ENCODE peak calls at places on chromosome 16, in nine cellular contexts. One of them, this sample, is unnamed.

GRCh38 chr16:64615647-64616280 is 506.1 kb downstream of the CDH11 start:
- DNase-seq in astrocyte of the spinal cord: peak; percentile 44
- DNase-seq in mucosa of descending colon: no peak
- DNase-seq in Calu3: no peak
- DNase-seq in heart right ventricle: no peak
- DNase-seq in right atrium auricular region: no peak
- DNase-seq in astrocyte of the cerebellum: no peak
- DNase-seq in AG04450: no peak
- DNase-seq in nephron progenitor cell: peak; percentile 41
- DNase-seq in this sample: no peak

GRCh38 chr16:70482624-70483023 is 28.2 kb downstream of the FCSK start:
- DNase-seq in astrocyte of the spinal cord: no peak
- DNase-seq in mucosa of descending colon: no peak
- DNase-seq in Calu3: no peak
- DNase-seq in heart right ventricle: no peak
- DNase-seq in right atrium auricular region: no peak
- DNase-seq in astrocyte of the cerebellum: no peak
- DNase-seq in AG04450: no peak
- DNase-seq in nephron progenitor cell: no peak
- DNase-seq in this sample: no peak

GRCh38 chr16:50740747-50741146 is 1.1 kb upstream of the CYLD start:
- DNase-seq in astrocyte of the spinal cord: no peak
- DNase-seq in mucosa of descending colon: no peak
- DNase-seq in Calu3: no peak
- DNase-seq in heart right ventricle: no peak
- DNase-seq in right atrium auricular region: no peak
- DNase-seq in astrocyte of the cerebellum: no peak
- DNase-seq in AG04450: no peak
- DNase-seq in nephron progenitor cell: no peak
- DNase-seq in this sample: peak; percentile 30

GRCh38 chr16:51003850-51004566 is 147.1 kb downstream of the SALL1 start:
- DNase-seq in astrocyte of the spinal cord: no peak
- DNase-seq in mucosa of descending colon: no peak
- DNase-seq in Calu3: no peak
- DNase-seq in heart right ventricle: no peak
- DNase-seq in right atrium auricular region: no peak
- DNase-seq in astrocyte of the cerebellum: no peak
- DNase-seq in AG04450: no peak
- DNase-seq in nephron progenitor cell: no peak
- DNase-seq in this sample: no peak

GRCh38 chr16:81035975-81036750 is 521 bp downstream of the ATMIN start:
- DNase-seq in astrocyte of the spinal cord: peak; percentile 27
- DNase-seq in mucosa of descending colon: peak; percentile 73
- DNase-seq in Calu3: peak; percentile 38
- DNase-seq in heart right ventricle: peak; percentile 39
- DNase-seq in right atrium auricular region: no peak
- DNase-seq in astrocyte of the cerebellum: no peak
- DNase-seq in AG04450: no peak
- DNase-seq in nephron progenitor cell: peak; percentile 54
- DNase-seq in this sample: peak; percentile 2

GRCh38 chr16:57574086-57574485 is 31.6 kb downstream of the ADGRG5 start:
- DNase-seq in astrocyte of the spinal cord: no peak
- DNase-seq in mucosa of descending colon: no peak
- DNase-seq in Calu3: no peak
- DNase-seq in heart right ventricle: no peak
- DNase-seq in right atrium auricular region: no peak
- DNase-seq in astrocyte of the cerebellum: no peak
- DNase-seq in AG04450: no peak
- DNase-seq in nephron progenitor cell: no peak
- DNase-seq in this sample: no peak

GRCh38 chr16:81717662-81718189 is 61.4 kb upstream of the PLCG2 start:
- DNase-seq in astrocyte of the spinal cord: no peak
- DNase-seq in mucosa of descending colon: no peak
- DNase-seq in Calu3: no peak
- DNase-seq in heart right ventricle: no peak
- DNase-seq in right atrium auricular region: no peak
- DNase-seq in astrocyte of the cerebellum: no peak
- DNase-seq in AG04450: no peak
- DNase-seq in nephron progenitor cell: no peak
- DNase-seq in this sample: no peak

GRCh38 chr16:65786916-65787315 is 579.6 kb upstream of the CDH5 start:
- DNase-seq in astrocyte of the spinal cord: no peak
- DNase-seq in mucosa of descending colon: no peak
- DNase-seq in Calu3: no peak
- DNase-seq in heart right ventricle: no peak
- DNase-seq in right atrium auricular region: no peak
- DNase-seq in astrocyte of the cerebellum: no peak
- DNase-seq in AG04450: no peak
- DNase-seq in nephron progenitor cell: no peak
- DNase-seq in this sample: no peak

GRCh38 chr16:64240586-64240985 is 881.3 kb downstream of the CDH11 start:
- DNase-seq in astrocyte of the spinal cord: no peak
- DNase-seq in mucosa of descending colon: no peak
- DNase-seq in Calu3: no peak
- DNase-seq in heart right ventricle: no peak
- DNase-seq in right atrium auricular region: no peak
- DNase-seq in astrocyte of the cerebellum: no peak
- DNase-seq in AG04450: no peak
- DNase-seq in nephron progenitor cell: no peak
- DNase-seq in this sample: peak; percentile 49

GRCh38 chr16:7086842-7087616 is 245.6 kb upstream of the RBFOX1 start:
- DNase-seq in astrocyte of the spinal cord: no peak
- DNase-seq in mucosa of descending colon: no peak
- DNase-seq in Calu3: peak; percentile 2
- DNase-seq in heart right ventricle: peak; percentile 33
- DNase-seq in right atrium auricular region: no peak
- DNase-seq in astrocyte of the cerebellum: no peak
- DNase-seq in AG04450: no peak
- DNase-seq in nephron progenitor cell: peak; percentile 69
- DNase-seq in this sample: no peak

GRCh38 chr16:56202036-56202435 is 10.7 kb downstream of the GNAO1 start:
- DNase-seq in astrocyte of the spinal cord: no peak
- DNase-seq in mucosa of descending colon: no peak
- DNase-seq in Calu3: no peak
- DNase-seq in heart right ventricle: no peak
- DNase-seq in right atrium auricular region: no peak
- DNase-seq in astrocyte of the cerebellum: no peak
- DNase-seq in AG04450: no peak
- DNase-seq in nephron progenitor cell: no peak
- DNase-seq in this sample: no peak

GRCh38 chr16:4116328-4117249 is at the start of gene ADCY9:
- DNase-seq in astrocyte of the spinal cord: peak; percentile 46
- DNase-seq in mucosa of descending colon: peak; percentile 85
- DNase-seq in Calu3: peak; percentile 86
- DNase-seq in heart right ventricle: peak; percentile 88
- DNase-seq in right atrium auricular region: no peak
- DNase-seq in astrocyte of the cerebellum: no peak
- DNase-seq in AG04450: no peak
- DNase-seq in nephron progenitor cell: peak; percentile 90
- DNase-seq in this sample: peak; percentile 38

GRCh38 chr16:67428146-67428731 is 2.7 kb upstream of the HSD11B2 start:
- DNase-seq in astrocyte of the spinal cord: peak; percentile 47
- DNase-seq in mucosa of descending colon: peak; percentile 84
- DNase-seq in Calu3: peak; percentile 90
- DNase-seq in heart right ventricle: peak; percentile 75
- DNase-seq in right atrium auricular region: no peak
- DNase-seq in astrocyte of the cerebellum: peak; percentile 31
- DNase-seq in AG04450: no peak
- DNase-seq in nephron progenitor cell: peak; percentile 86
- DNase-seq in this sample: peak; percentile 39

GRCh38 chr16:11405331-11406176 is 60.3 kb downstream of the RMI2 start:
- DNase-seq in astrocyte of the spinal cord: no peak
- DNase-seq in mucosa of descending colon: no peak
- DNase-seq in Calu3: peak; percentile 70
- DNase-seq in heart right ventricle: no peak
- DNase-seq in right atrium auricular region: no peak
- DNase-seq in astrocyte of the cerebellum: no peak
- DNase-seq in AG04450: no peak
- DNase-seq in nephron progenitor cell: peak; percentile 52
- DNase-seq in this sample: no peak
- TF ChIP-seq CTCF in astrocyte of the spinal cord: peak; percentile 73
- TF ChIP-seq CTCF in mucosa of descending colon: no peak
- TF ChIP-seq CTCF in Calu3: peak; percentile 70
- TF ChIP-seq CTCF in heart right ventricle: peak; percentile 65
- TF ChIP-seq CTCF in right atrium auricular region: peak; percentile 64
- TF ChIP-seq CTCF in astrocyte of the cerebellum: peak; percentile 66
- TF ChIP-seq CTCF in AG04450: peak; percentile 69
- TF ChIP-seq CTCF in nephron progenitor cell: peak; percentile 30
- TF ChIP-seq CTCF in this sample: peak; percentile 79

DNA sequence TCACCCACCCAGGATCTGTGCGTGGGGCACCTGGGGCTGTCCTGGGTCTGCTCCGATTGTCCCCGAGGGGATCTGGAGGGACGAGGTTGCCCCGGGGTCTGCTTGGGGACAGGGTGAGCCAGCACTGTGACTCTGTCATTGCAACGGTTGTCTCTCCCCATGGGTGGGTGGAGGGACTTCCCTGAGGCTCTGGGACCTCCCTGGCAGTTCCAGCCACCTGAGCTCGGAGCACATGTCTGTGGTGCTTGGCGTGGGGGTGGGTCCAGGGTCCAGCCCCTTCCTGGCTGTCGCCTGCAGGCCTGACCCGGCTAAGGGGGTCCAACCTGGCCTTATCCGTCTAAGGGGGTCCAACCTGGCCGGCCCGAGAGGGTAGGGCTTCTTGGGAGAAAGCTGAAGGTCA is 8.5 kb upstream of the CBFA2T3 start:
- DNase-seq in astrocyte of the spinal cord: no peak
- DNase-seq in mucosa of descending colon: no peak
- DNase-seq in Calu3: no peak
- DNase-seq in heart right ventricle: no peak
- DNase-seq in right atrium auricular region: no peak
- DNase-seq in astrocyte of the cerebellum: no peak
- DNase-seq in AG04450: no peak
- DNase-seq in nephron progenitor cell: no peak
- DNase-seq in this sample: no peak
- TF ChIP-seq CTCF in astrocyte of the spinal cord: no peak
- TF ChIP-seq CTCF in mucosa of descending colon: no peak
- TF ChIP-seq CTCF in Calu3: no peak
- TF ChIP-seq CTCF in heart right ventricle: no peak
- TF ChIP-seq CTCF in right atrium auricular region: no peak
- TF ChIP-seq CTCF in astrocyte of the cerebellum: no peak
- TF ChIP-seq CTCF in AG04450: no peak
- TF ChIP-seq CTCF in nephron progenitor cell: no peak
- TF ChIP-seq CTCF in this sample: no peak

GRCh38 chr16:74448990-74449389 is 27.7 kb upstream of the CLEC18B start:
- DNase-seq in astrocyte of the spinal cord: peak; percentile 90
- DNase-seq in mucosa of descending colon: no peak
- DNase-seq in Calu3: peak; percentile 45
- DNase-seq in heart right ventricle: peak; percentile 37
- DNase-seq in right atrium auricular region: peak; percentile 92
- DNase-seq in astrocyte of the cerebellum: peak; percentile 62
- DNase-seq in AG04450: peak; percentile 78
- DNase-seq in nephron progenitor cell: no peak
- DNase-seq in this sample: peak; percentile 94

GRCh38 chr16:74447578-74447977 is 26.3 kb upstream of the CLEC18B start:
- DNase-seq in astrocyte of the spinal cord: no peak
- DNase-seq in mucosa of descending colon: no peak
- DNase-seq in Calu3: no peak
- DNase-seq in heart right ventricle: peak; percentile 28
- DNase-seq in right atrium auricular region: no peak
- DNase-seq in astrocyte of the cerebellum: no peak
- DNase-seq in AG04450: no peak
- DNase-seq in nephron progenitor cell: no peak
- DNase-seq in this sample: no peak

GRCh38 chr16:74450236-74450635 is 29.0 kb upstream of the CLEC18B start:
- DNase-seq in astrocyte of the spinal cord: no peak
- DNase-seq in mucosa of descending colon: no peak
- DNase-seq in Calu3: no peak
- DNase-seq in heart right ventricle: no peak
- DNase-seq in right atrium auricular region: no peak
- DNase-seq in astrocyte of the cerebellum: no peak
- DNase-seq in AG04450: no peak
- DNase-seq in nephron progenitor cell: no peak
- DNase-seq in this sample: no peak

GRCh38 chr16:74450967-74451760 is 29.9 kb upstream of the CLEC18B start:
- DNase-seq in astrocyte of the spinal cord: no peak
- DNase-seq in mucosa of descending colon: no peak
- DNase-seq in Calu3: no peak
- DNase-seq in heart right ventricle: no peak
- DNase-seq in right atrium auricular region: no peak
- DNase-seq in astrocyte of the cerebellum: no peak
- DNase-seq in AG04450: no peak
- DNase-seq in nephron progenitor cell: no peak
- DNase-seq in this sample: no peak

DNA sequence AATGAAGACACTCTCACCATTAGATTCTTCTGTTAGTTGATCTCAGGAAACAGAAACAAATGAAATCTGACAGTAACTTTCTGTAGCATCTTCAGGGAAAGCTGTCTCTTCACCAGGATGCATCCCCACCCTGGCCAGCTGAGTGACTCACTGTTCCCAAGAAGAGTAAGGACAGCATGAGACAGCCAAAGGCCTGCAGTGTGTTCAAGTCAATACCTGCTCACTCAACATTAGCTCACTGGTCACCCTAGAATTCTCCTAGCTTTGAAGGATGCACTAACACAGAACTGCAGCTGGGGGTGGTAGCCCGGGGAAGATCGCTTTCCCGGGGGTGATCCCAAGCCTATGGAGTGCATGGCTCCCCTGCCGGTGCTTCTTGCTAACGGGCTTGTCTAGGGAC is 28.2 kb upstream of the CLEC18B start:
- DNase-seq in astrocyte of the spinal cord: no peak
- DNase-seq in mucosa of descending colon: no peak
- DNase-seq in Calu3: no peak
- DNase-seq in heart right ventricle: no peak
- DNase-seq in right atrium auricular region: peak; percentile 62
- DNase-seq in astrocyte of the cerebellum: no peak
- DNase-seq in AG04450: no peak
- DNase-seq in nephron progenitor cell: no peak
- DNase-seq in this sample: peak; percentile 85
- TF ChIP-seq CTCF in astrocyte of the spinal cord: no peak
- TF ChIP-seq CTCF in mucosa of descending colon: no peak
- TF ChIP-seq CTCF in Calu3: no peak
- TF ChIP-seq CTCF in heart right ventricle: no peak
- TF ChIP-seq CTCF in right atrium auricular region: no peak
- TF ChIP-seq CTCF in astrocyte of the cerebellum: no peak
- TF ChIP-seq CTCF in AG04450: no peak
- TF ChIP-seq CTCF in nephron progenitor cell: no peak
- TF ChIP-seq CTCF in this sample: peak; percentile 70

DNA sequence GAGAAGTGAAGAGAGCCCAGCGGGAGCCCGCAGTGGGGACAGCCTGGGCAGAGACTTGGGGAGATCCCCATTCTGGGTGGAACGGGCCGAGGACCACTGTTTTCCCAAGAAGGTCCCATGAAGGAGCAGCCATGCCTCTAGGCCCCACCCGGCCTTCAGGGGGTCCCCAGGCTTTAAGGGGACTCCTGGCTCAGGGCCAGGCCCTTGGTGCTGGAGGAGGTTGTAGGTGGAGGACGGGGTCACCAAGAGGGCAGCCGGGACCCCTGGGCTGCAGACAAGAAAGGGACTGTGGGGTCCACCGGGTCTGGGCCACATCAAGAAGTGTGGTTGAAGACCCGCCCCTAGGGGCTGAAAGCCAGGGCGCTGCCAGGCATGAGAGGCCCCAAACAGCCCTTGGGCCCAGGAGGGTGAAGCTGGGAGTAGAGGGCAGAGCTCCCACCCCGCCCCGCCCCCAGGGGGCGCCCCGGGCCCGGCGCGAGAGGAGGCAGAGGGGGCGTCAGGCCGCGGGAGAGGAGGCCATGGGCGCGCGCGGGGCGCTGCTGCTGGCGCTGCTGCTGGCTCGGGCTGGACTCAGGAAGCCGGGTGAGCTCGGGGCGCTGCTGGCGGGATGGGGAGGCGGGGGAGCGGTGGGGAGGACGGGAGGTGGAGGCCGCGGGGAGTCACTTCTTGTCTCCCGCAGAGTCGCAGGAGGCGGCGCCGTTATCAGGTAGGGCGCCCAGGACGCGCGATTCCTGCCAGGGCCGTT is at the start of gene PRSS21:
- DNase-seq in astrocyte of the spinal cord: no peak
- DNase-seq in mucosa of descending colon: no peak
- DNase-seq in Calu3: no peak
- DNase-seq in heart right ventricle: no peak
- DNase-seq in right atrium auricular region: no peak
- DNase-seq in astrocyte of the cerebellum: no peak
- DNase-seq in AG04450: no peak
- DNase-seq in nephron progenitor cell: no peak
- DNase-seq in this sample: no peak
- TF ChIP-seq CTCF in astrocyte of the spinal cord: no peak
- TF ChIP-seq CTCF in mucosa of descending colon: no peak
- TF ChIP-seq CTCF in Calu3: peak; percentile 27
- TF ChIP-seq CTCF in heart right ventricle: no peak
- TF ChIP-seq CTCF in right atrium auricular region: no peak
- TF ChIP-seq CTCF in astrocyte of the cerebellum: no peak
- TF ChIP-seq CTCF in AG04450: peak; percentile 9
- TF ChIP-seq CTCF in nephron progenitor cell: no peak
- TF ChIP-seq CTCF in this sample: peak; percentile 43

This sample was measured in HFFc6.